ENCODE peak calls at places on chromosomes 11 and 22, in four cellular contexts. B, R, A and E are unnamed samples.

GRCh38 chr11:119550330-119550729 is 127.4 kb upstream of the THY1 start:
- ATAC-seq in B (no peak), R (no peak), A (no peak), E (no peak)

GRCh38 chr11:29781268-29781667 is 235.6 kb downstream of the KCNA4 start:
- ATAC-seq in B (no peak), R (no peak), A (no peak), E (no peak)

GRCh38 chr11:6402561-6402981 is 12.3 kb downstream of the SMPD1 start:
- ATAC-seq in B (peak), R (peak), A (peak), E (peak)

GRCh38 chr11:73428227-73428626 is 52.0 kb downstream of the RELT start:
- ATAC-seq in B (no peak), R (peak), A (no peak), E (peak)

GRCh38 chr11:2943711-2944118 is 14.5 kb upstream of the PHLDA2 start:
- ATAC-seq in B (no peak), R (no peak), A (peak), E (no peak)

GRCh38 chr22:21881841-21882753 is 14.7 kb upstream of the MAPK1 start:
- ATAC-seq in B (no peak), R (no peak), A (no peak), E (no peak)

GRCh38 chr11:75654314-75654713 is 14.5 kb downstream of the MAP6 start:
- ATAC-seq in B (peak), R (peak), A (no peak), E (peak)

GRCh38 chr22:36212896-36213295 is 11.3 kb upstream of the APOL4 start:
- ATAC-seq in B (no peak), R (no peak), A (no peak), E (no peak)

GRCh38 chr22:39188809-39189208 is 36.3 kb upstream of the CBX7 start:
- ATAC-seq in B (no peak), R (no peak), A (no peak), E (no peak)

GRCh38 chr11:96306600-96306932 is 36.4 kb downstream of the MAML2 start:
- ATAC-seq in B (no peak), R (peak), A (peak), E (no peak)

GRCh38 chr22:40939202-40939601 is 12.0 kb upstream of the RBX1 start:
- ATAC-seq in B (no peak), R (no peak), A (no peak), E (peak)

GRCh38 chr11:14642873-14643696 is 519 bp upstream of the PDE3B start:
- ATAC-seq in B (peak), R (no peak), A (no peak), E (no peak)

GRCh38 chr11:5452712-5453111 is 3.6 kb downstream of the OR51I2 start:
- ATAC-seq in B (no peak), R (no peak), A (no peak), E (no peak)

GRCh38 chr11:107203656-107204055 is 185.4 kb upstream of the GUCY1A2 start:
- ATAC-seq in B (no peak), R (no peak), A (no peak), E (no peak)

GRCh38 chr22:50315289-50316113 is 8.1 kb upstream of the PLXNB2 start:
- ATAC-seq in B (no peak), R (no peak), A (no peak), E (no peak)

GRCh38 chr11:84524422-84525051 is 1102.6 kb downstream of the DLG2 start:
- ATAC-seq in B (no peak), R (no peak), A (no peak), E (no peak)

GRCh38 chr22:38167988-38168407 is 13.6 kb downstream of the PLA2G6 start:
- ATAC-seq in B (no peak), R (no peak), A (no peak), E (no peak)

GRCh38 chr11:110338684-110339083 is 42.3 kb upstream of the RDX start:
- ATAC-seq in B (no peak), R (no peak), A (no peak), E (no peak)

GRCh38 chr22:38350444-38351359 is 33.5 kb upstream of the CSNK1E start:
- ATAC-seq in B (no peak), R (no peak), A (no peak), E (no peak)

GRCh38 chr22:19431641-19432091 is at the start of gene HIRA:
- ATAC-seq in B (peak), R (peak), A (peak), E (peak)

GRCh38 chr11:2963112-2963754 is 28.9 kb downstream of the NAP1L4 start:
- ATAC-seq in B (no peak), R (peak), A (no peak), E (peak)

GRCh38 chr11:132992838-132993680 is 539.2 kb downstream of the OPCML start:
- ATAC-seq in B (no peak), R (no peak), A (no peak), E (no peak)

GRCh38 chr11:83713701-83714100 is 427.5 kb upstream of the CCDC90B start:
- ATAC-seq in B (no peak), R (no peak), A (no peak), E (no peak)

GRCh38 chr11:105878510-105878909 is 143.5 kb downstream of the MSANTD4 start:
- ATAC-seq in B (no peak), R (no peak), A (no peak), E (no peak)

GRCh38 chr11:59865031-59865430 is 1.3 kb downstream of the TCN1 start:
- ATAC-seq in B (no peak), R (peak), A (no peak), E (peak)

GRCh38 chr11:85752201-85752889 is 58.6 kb downstream of the SYTL2 start:
- ATAC-seq in B (peak), R (peak), A (peak), E (peak)

GRCh38 chr22:19567383-19568009 is 43.3 kb upstream of the CLDN5 start:
- ATAC-seq in B (no peak), R (no peak), A (no peak), E (no peak)

GRCh38 chr22:26848244-26848920 is 191.0 kb downstream of the MIAT start:
- ATAC-seq in B (no peak), R (no peak), A (no peak), E (no peak)

GRCh38 chr11:110897035-110897434 is 184.8 kb upstream of the ARHGAP20 start:
- ATAC-seq in B (no peak), R (no peak), A (no peak), E (no peak)

GRCh38 chr11:66987158-66987620 is 12.1 kb downstream of the C11orf86 start:
- ATAC-seq in B (no peak), R (no peak), A (no peak), E (no peak)

GRCh38 chr11:26572770-26573402 is 823 bp upstream of the MUC15 start:
- ATAC-seq in B (no peak), R (no peak), A (no peak), E (no peak)

GRCh38 chr11:2406878-2407410 is 6.4 kb downstream of the TSSC4 start:
- ATAC-seq in B (no peak), R (no peak), A (no peak), E (no peak)